ENCODE peak calls at places on chromosomes 7 and 10, in four cellular contexts. One of them, this sample, is unnamed.

GRCh38 chr7:8035647-8036518 is 67.3 kb downstream of the GLCCI1 start:
- DNase-seq in left kidney: peak
- DNase-seq in kidney: no peak
- DNase-seq in NCI-H1105 treated with DMSO at 0.1 percent for 48 hours: peak
- DNase-seq in this sample: peak

GRCh38 chr7:27182861-27183681 is 2.0 kb downstream of the HOXA11 start:
- DNase-seq in left kidney: peak
- DNase-seq in kidney: peak
- DNase-seq in NCI-H1105 treated with DMSO at 0.1 percent for 48 hours: peak
- DNase-seq in this sample: peak

GRCh38 chr10:11853468-11853867 is 30.3 kb downstream of the PROSER2 start:
- DNase-seq in left kidney: no peak
- DNase-seq in kidney: no peak
- DNase-seq in NCI-H1105 treated with DMSO at 0.1 percent for 48 hours: no peak
- DNase-seq in this sample: peak

GRCh38 chr7:55305130-55305529 is 60.0 kb upstream of the LANCL2 start:
- DNase-seq in left kidney: no peak
- DNase-seq in kidney: no peak
- DNase-seq in NCI-H1105 treated with DMSO at 0.1 percent for 48 hours: no peak
- DNase-seq in this sample: no peak

GRCh38 chr10:12483996-12484944 is 134.9 kb downstream of the CAMK1D start:
- DNase-seq in left kidney: peak
- DNase-seq in kidney: no peak
- DNase-seq in NCI-H1105 treated with DMSO at 0.1 percent for 48 hours: no peak
- DNase-seq in this sample: peak

GRCh38 chr10:124525751-124526600 is 64.4 kb downstream of the LHPP start:
- DNase-seq in left kidney: no peak
- DNase-seq in kidney: peak
- DNase-seq in NCI-H1105 treated with DMSO at 0.1 percent for 48 hours: no peak
- DNase-seq in this sample: no peak

GRCh38 chr10:11335167-11335652 is 276.2 kb downstream of the USP6NL start:
- DNase-seq in left kidney: no peak
- DNase-seq in kidney: no peak
- DNase-seq in NCI-H1105 treated with DMSO at 0.1 percent for 48 hours: no peak
- DNase-seq in this sample: no peak

GRCh38 chr7:23018747-23019146 is 4.8 kb upstream of the HYCC1 start:
- DNase-seq in left kidney: no peak
- DNase-seq in kidney: no peak
- DNase-seq in NCI-H1105 treated with DMSO at 0.1 percent for 48 hours: no peak
- DNase-seq in this sample: peak

GRCh38 chr10:30701471-30702173 is 72.1 kb upstream of the LYZL2 start:
- DNase-seq in left kidney: peak
- DNase-seq in kidney: no peak
- DNase-seq in NCI-H1105 treated with DMSO at 0.1 percent for 48 hours: no peak
- DNase-seq in this sample: no peak

GRCh38 chr10:116186273-116186672 is 86.7 kb downstream of the GFRA1 start:
- DNase-seq in left kidney: peak
- DNase-seq in kidney: no peak
- DNase-seq in NCI-H1105 treated with DMSO at 0.1 percent for 48 hours: no peak
- DNase-seq in this sample: no peak

GRCh38 chr10:110411047-110411410 is 86.7 kb upstream of the DUSP5 start:
- DNase-seq in left kidney: no peak
- DNase-seq in kidney: peak
- DNase-seq in NCI-H1105 treated with DMSO at 0.1 percent for 48 hours: no peak
- DNase-seq in this sample: no peak

GRCh38 chr10:68135362-68135761 is 26.1 kb downstream of the MYPN start:
- DNase-seq in left kidney: no peak
- DNase-seq in kidney: no peak
- DNase-seq in NCI-H1105 treated with DMSO at 0.1 percent for 48 hours: no peak
- DNase-seq in this sample: no peak

GRCh38 chr7:36732806-36733205 is 8.5 kb upstream of the AOAH start:
- DNase-seq in left kidney: no peak
- DNase-seq in kidney: no peak
- DNase-seq in NCI-H1105 treated with DMSO at 0.1 percent for 48 hours: no peak
- DNase-seq in this sample: no peak

GRCh38 chr10:116974442-116975005 is 30.5 kb downstream of the SHTN1 start:
- DNase-seq in left kidney: no peak
- DNase-seq in kidney: no peak
- DNase-seq in NCI-H1105 treated with DMSO at 0.1 percent for 48 hours: peak
- DNase-seq in this sample: peak

GRCh38 chr10:68305889-68306288 is 26.0 kb upstream of the HNRNPH3 start:
- DNase-seq in left kidney: no peak
- DNase-seq in kidney: no peak
- DNase-seq in NCI-H1105 treated with DMSO at 0.1 percent for 48 hours: no peak
- DNase-seq in this sample: no peak

GRCh38 chr10:88297103-88297502 is 286.0 kb downstream of the RNLS start:
- DNase-seq in left kidney: no peak
- DNase-seq in kidney: no peak
- DNase-seq in NCI-H1105 treated with DMSO at 0.1 percent for 48 hours: no peak
- DNase-seq in this sample: peak

GRCh38 chr7:127107601-127108007 is 145.1 kb downstream of the GRM8 start:
- DNase-seq in left kidney: peak
- DNase-seq in kidney: no peak
- DNase-seq in NCI-H1105 treated with DMSO at 0.1 percent for 48 hours: no peak
- DNase-seq in this sample: peak

GRCh38 chr10:68784476-68784875 is 42.9 kb upstream of the STOX1 start:
- DNase-seq in left kidney: no peak
- DNase-seq in kidney: no peak
- DNase-seq in NCI-H1105 treated with DMSO at 0.1 percent for 48 hours: no peak
- DNase-seq in this sample: no peak